ENCODE peak calls at places on chromosomes 2 and 18, in nine cellular contexts. K is AG20443, R is HFFc6, V is SK-N-DZ, X is C1 segment of cervical spinal cord, W is Peyer's patch, J is cardiac fibroblast, I is astrocyte of the spinal cord, G is kidney tubule cell. L is an unnamed sample.

GRCh38 chr18:3397031-3397750 is 52.8 kb upstream of the TGIF1 start:
- DNase-seq in I (no peak), W (no peak), G (no peak), X (no peak), R (no peak), J (no peak), K (no peak), V (no peak), L (no peak)

GRCh38 chr2:183093857-183094657 is 15.5 kb downstream of the DUSP19 start:
- DNase-seq in V (no peak), X (no peak), J (peak), R (peak), I (peak), G (no peak), W (no peak), K (peak), L (peak)

GRCh38 chr2:129912871-129913694 is 66.4 kb upstream of the RAB6C start:
- DNase-seq in K (no peak), V (no peak), I (no peak), R (no peak), J (no peak), G (no peak), X (no peak), W (no peak), L (no peak)

GRCh38 chr2:218357194-218358177 is 829 bp downstream of the CATIP start:
- DNase-seq in W (no peak), G (peak), J (no peak), X (no peak), I (no peak), K (peak), R (no peak), V (no peak), L (no peak)

GRCh38 chr18:54712315-54712714 is 116.0 kb upstream of the RAB27B start:
- DNase-seq in V (no peak), G (peak), I (peak), W (no peak), K (peak), R (peak), J (peak), X (no peak), L (peak)

GRCh38 chr2:139055165-139055564 is 275.0 kb upstream of the NXPH2 start:
- DNase-seq in R (no peak), J (no peak), X (no peak), G (no peak), W (no peak), I (no peak), V (peak), K (no peak), L (no peak)

GRCh38 chr2:240965296-240965904 is 33.0 kb upstream of the SNED1 start:
- DNase-seq in K (no peak), I (no peak), V (no peak), W (no peak), J (peak), R (no peak), G (no peak), X (no peak), L (no peak)

GRCh38 chr18:12838178-12838634 is 45.8 kb downstream of the PTPN2 start:
- DNase-seq in G (peak), I (peak), X (no peak), R (peak), K (peak), J (peak), V (no peak), W (no peak), L (peak)

GRCh38 chr2:88117976-88118375 is 9.9 kb downstream of the FABP1 start:
- DNase-seq in K (no peak), R (no peak), G (no peak), V (no peak), I (no peak), W (no peak), J (no peak), X (no peak), L (no peak)

GRCh38 chr2:77604953-77605947 is 83.1 kb upstream of the LRRTM4 start:
- DNase-seq in J (no peak), I (no peak), K (no peak), V (no peak), R (no peak), G (peak), X (no peak), W (no peak), L (no peak)

GRCh38 chr18:40608220-40608619 is 1346.8 kb upstream of the PIK3C3 start:
- DNase-seq in R (no peak), K (no peak), W (no peak), X (no peak), V (no peak), G (no peak), I (no peak), J (no peak), L (no peak)

GRCh38 chr2:55027226-55027625 is 23.0 kb downstream of the RTN4 start:
- DNase-seq in V (no peak), R (no peak), W (no peak), J (no peak), K (no peak), G (no peak), X (no peak), I (no peak), L (no peak)

GRCh38 chr18:79796016-79796415 is 1.7 kb upstream of the KCNG2 start:
- DNase-seq in I (no peak), X (no peak), K (no peak), J (peak), G (no peak), W (no peak), V (no peak), R (no peak), L (no peak)

GRCh38 chr2:109185338-109185737 is 56.3 kb downstream of the SH3RF3 start:
- DNase-seq in R (peak), V (no peak), X (no peak), W (no peak), K (peak), G (peak), I (peak), J (peak), L (peak)

GRCh38 chr2:100292022-100292580 is 30.2 kb downstream of the LONRF2 start:
- DNase-seq in V (peak), R (peak), K (peak), W (no peak), G (peak), X (no peak), J (peak), I (peak), L (peak)

GRCh38 chr2:126527836-126528490 is 128.0 kb upstream of the GYPC start:
- DNase-seq in W (peak), R (peak), V (peak), K (peak), X (no peak), I (peak), G (peak), J (peak), L (peak)

GRCh38 chr2:3254438-3254941 is 123.1 kb downstream of the EIPR1 start:
- DNase-seq in W (no peak), X (no peak), V (no peak), I (no peak), J (no peak), G (peak), R (no peak), K (no peak), L (no peak)

GRCh38 chr2:23624378-23624777 is 239.4 kb downstream of the KLHL29 start:
- DNase-seq in X (no peak), K (no peak), G (no peak), R (no peak), J (no peak), V (no peak), W (no peak), I (no peak), L (no peak)

GRCh38 chr2:219748673-219749570 is 121.5 kb downstream of the SLC4A3 start:
- DNase-seq in X (no peak), K (no peak), V (no peak), I (no peak), G (no peak), R (no peak), W (no peak), J (no peak), L (no peak)

GRCh38 chr2:104033399-104033798 is 820.5 kb upstream of the POU3F3 start:
- DNase-seq in W (no peak), X (no peak), J (no peak), G (peak), I (peak), R (no peak), K (no peak), V (no peak), L (no peak)

GRCh38 chr2:52414596-52414995 is 1353.0 kb upstream of the CHAC2 start:
- DNase-seq in I (no peak), V (no peak), W (no peak), G (no peak), K (no peak), X (no peak), R (no peak), J (no peak), L (no peak)

GRCh38 chr2:234517971-234518370 is 21.1 kb upstream of the ARL4C start:
- DNase-seq in X (no peak), J (no peak), R (no peak), V (no peak), K (no peak), G (no peak), W (no peak), I (no peak), L (no peak)

GRCh38 chr18:34650121-34650545 is 60.0 kb upstream of the DTNA start:
- DNase-seq in V (no peak), W (no peak), X (no peak), J (peak), I (peak), R (peak), G (peak), K (peak), L (peak)

GRCh38 chr2:237901932-237902846 is 42.8 kb downstream of the RAMP1 start:
- DNase-seq in X (no peak), V (no peak), R (no peak), I (no peak), K (no peak), J (no peak), G (peak), W (no peak), L (no peak)

GRCh38 chr2:23900927-23901322 is 26.0 kb downstream of the ATAD2B start:
- DNase-seq in J (peak), G (peak), R (peak), I (peak), W (no peak), V (no peak), K (peak), X (no peak), L (peak)

GRCh38 chr2:235609321-235609720 is 115.5 kb downstream of the AGAP1 start:
- DNase-seq in K (no peak), V (no peak), I (no peak), J (no peak), W (no peak), X (no peak), G (no peak), R (no peak), L (no peak)

GRCh38 chr18:71583291-71583690 is 960.9 kb downstream of the CBLN2 start:
- DNase-seq in K (no peak), W (no peak), X (no peak), I (peak), R (no peak), J (peak), V (no peak), G (no peak), L (no peak)

GRCh38 chr2:62774555-62775366 is 69.2 kb downstream of the EHBP1 start:
- DNase-seq in R (peak), X (no peak), V (peak), W (no peak), I (peak), J (peak), K (peak), G (peak), L (peak)

GRCh38 chr18:24991661-24992060 is 360.3 kb downstream of the ZNF521 start:
- DNase-seq in K (no peak), W (no peak), R (no peak), I (no peak), G (no peak), V (no peak), J (no peak), X (no peak), L (peak)

GRCh38 chr2:100513650-100514049 is 43.4 kb downstream of the NMS start:
- DNase-seq in I (no peak), K (no peak), X (no peak), R (no peak), V (no peak), W (no peak), J (peak), G (no peak), L (no peak)

GRCh38 chr2:31688282-31688681 is 107.5 kb upstream of the SRD5A2 start:
- DNase-seq in J (peak), X (no peak), K (no peak), R (no peak), V (no peak), W (no peak), I (no peak), G (no peak), L (peak)

L was measured in myocyte.